ENCODE peak calls at places on chromosomes 6 and 20, in four cellular contexts. X is suprapubic skin, W is HCT116, O is sigmoid colon. T is an unnamed sample. For H3K36me3, the result is how much of the 10 kb centered on the place peaks cover.

GRCh38 chr20:55390791-55391190 is 614.5 kb downstream of the CBLN4 start:
- DNase-seq in X (no peak), O (no peak), W (no peak), T (no peak)

GRCh38 chr6:134041093-134041492 is 11.3 kb downstream of the SLC2A12 start:
- DNase-seq in X (no peak), W (peak), O (no peak), T (no peak)

GRCh38 chr6:115766745-115767462 is 293.8 kb downstream of the FRK start:
- DNase-seq in W (no peak), X (no peak), O (no peak), T (no peak)

GRCh38 chr6:104527761-104528415 is 331.8 kb downstream of the HACE1 start:
- DNase-seq in O (peak), X (no peak), W (no peak), T (no peak)

GRCh38 chr20:48411265-48411664 is 416.5 kb downstream of the PREX1 start:
- DNase-seq in X (no peak), O (no peak), W (no peak), T (no peak)

GRCh38 chr6:18269717-18270116 is 5.4 kb upstream of the DEK start:
- DNase-seq in O (no peak), W (no peak), X (no peak), T (no peak)

GRCh38 chr20:23062632-23063031 is 13.2 kb upstream of the THBD start:
- DNase-seq in O (no peak), W (no peak), X (no peak), T (no peak)

GRCh38 chr6:72738091-72738490 is 116.2 kb downstream of the KCNQ5 start:
- DNase-seq in W (no peak), X (no peak), O (no peak), T (no peak)

GRCh38 chr20:45289942-45290676 is 16.5 kb upstream of the RBPJL start:
- DNase-seq in X (no peak), O (no peak), W (no peak), T (no peak)

GRCh38 chr6:84791927-84792326 is 27.5 kb upstream of the TBX18 start:
- DNase-seq in X (no peak), O (no peak), W (no peak), T (no peak)

GRCh38 chr6:77034161-77034560 is 429.1 kb downstream of the HTR1B start:
- DNase-seq in W (no peak), O (no peak), X (no peak), T (no peak)

GRCh38 chr20:45861157-45862075 is 4.0 kb downstream of the ZSWIM3 start:
- DNase-seq in W (no peak), X (no peak), O (no peak), T (no peak)

GRCh38 chr6:129252377-129253071 is 369.6 kb downstream of the LAMA2 start:
- DNase-seq in O (no peak), W (no peak), X (no peak), T (no peak)

GRCh38 chr20:43565758-43566104 is 6.9 kb downstream of the SGK2 start:
- DNase-seq in O (no peak), W (no peak), X (no peak), T (no peak)

GRCh38 chr20:31602779-31603441 is 2.2 kb upstream of the ID1 start:
- DNase-seq in O (no peak), X (no peak), W (peak), T (peak)

GRCh38 chr6:129498950-129499870 is 210.8 kb downstream of the ARHGAP18 start:
- DNase-seq in X (no peak), O (no peak), W (peak), T (peak)

GRCh38 chr6:40695114-40695513 is 108.0 kb upstream of the LRFN2 start:
- DNase-seq in X (no peak), O (no peak), W (no peak), T (no peak)

GRCh38 chr6:3026811-3027626 is 27.3 kb downstream of the NQO2 start:
- DNase-seq in X (no peak), O (no peak), W (no peak), T (no peak)

GRCh38 chr20:63495771-63496403 is 3.0 kb downstream of the EEF1A2 start:
- DNase-seq in O (peak), X (peak), W (no peak), T (no peak)

GRCh38 chr20:13424174-13424833 is 203.2 kb downstream of the ISM1 start:
- DNase-seq in W (no peak), X (no peak), O (no peak), T (no peak)

GRCh38 chr6:401239-401993 is 9.9 kb downstream of the IRF4 start:
- DNase-seq in X (no peak), W (no peak), O (no peak), T (no peak)

GRCh38 chr6:34360556-34360955 is 31.9 kb downstream of the NUDT3 start:
- DNase-seq in W (no peak), X (no peak), O (no peak), T (no peak)

GRCh38 chr20:51121901-51122412 is 99.0 kb upstream of the KCNG1 start:
- DNase-seq in O (peak), W (no peak), X (no peak), T (no peak)

GRCh38 chr20:4130404-4131189 is 115.2 kb upstream of the RNF24 start:
- DNase-seq in O (no peak), W (no peak), X (no peak), T (no peak)

GRCh38 chr6:170102038-170102437 is 188.8 kb downstream of the DLL1 start:
- DNase-seq in X (peak), W (no peak), O (peak), T (no peak)

GRCh38 chr6:135851442-135852271 is at the start of gene PDE7B:
- DNase-seq in X (peak), O (peak), W (no peak), T (peak)

GRCh38 chr20:46539113-46539512 is 11.3 kb downstream of the OCSTAMP start:
- DNase-seq in X (no peak), W (no peak), O (no peak), T (no peak)

GRCh38 chr20:2595076-2595475 is 57.4 kb upstream of the NOP56 start:
- DNase-seq in O (no peak), X (no peak), W (no peak), T (no peak)

GRCh38 chr6:149366237-149366921 is 33.7 kb upstream of the SUMO4 start:
- DNase-seq in W (no peak), X (no peak), O (no peak), T (no peak)
- H3K27ac ChIP-seq in W (no peak), X (no peak), O (no peak), T (no peak)

GRCh38 chr20:53581444-53582311 is 12.0 kb downstream of the ZNF217 start:
- DNase-seq in X (peak), W (no peak), O (no peak), T (no peak)
- H3K36me3 ChIP-seq in X (under half), W (under half), O (under half), T (under half)

GRCh38 chr6:44649365-44650025 is 262.0 kb downstream of the CDC5L start:
- DNase-seq in O (no peak), W (no peak), X (no peak), T (no peak)
- TF ChIP-seq POLR2AphosphoS5 in O (no peak), W (no peak), X (no peak), T (no peak)

GRCh38 chr20:5626603-5627002 is 123.6 kb upstream of the SHLD1 start:
- DNase-seq in W (no peak), X (no peak), O (no peak), T (no peak)

GRCh38 chr20:5621305-5621704 is 128.9 kb upstream of the SHLD1 start:
- DNase-seq in O (no peak), W (no peak), X (no peak), T (peak)
- H3K27ac ChIP-seq in O (no peak), W (no peak), X (no peak), T (peak)

T was measured in SK-N-MC.